ENCODE peak calls at places on chromosomes 6 and 20, in eight cellular contexts. I, R, P, V, U, K, C and D are unnamed samples.

GRCh38 chr6:113944701-113945100 is 26.2 kb downstream of the HDAC2 start:
- DNase-seq in I (no peak), R (no peak), P (no peak), V (no peak), U (no peak), K (no peak), C (no peak), D (no peak)

GRCh38 chr6:159679091-159680077 is 13.7 kb downstream of the SOD2 start:
- DNase-seq in I (no peak), R (no peak), P (no peak), V (no peak), U (peak), K (no peak), C (no peak), D (no peak)

GRCh38 chr20:51193066-51193772 is 170.3 kb upstream of the KCNG1 start:
- DNase-seq in I (no peak), R (no peak), P (no peak), V (no peak), U (no peak), K (peak), C (no peak), D (no peak)

GRCh38 chr20:50673146-50673830 is 18.1 kb downstream of the RIPOR3 start:
- DNase-seq in I (no peak), R (no peak), P (no peak), V (peak), U (no peak), K (no peak), C (no peak), D (no peak)

GRCh38 chr6:35309611-35310264 is 12.1 kb downstream of the DEF6 start:
- DNase-seq in I (no peak), R (no peak), P (no peak), V (no peak), U (no peak), K (no peak), C (no peak), D (no peak)

GRCh38 chr6:80143312-80143960 is 37.0 kb downstream of the BCKDHB start:
- DNase-seq in I (no peak), R (no peak), P (no peak), V (peak), U (no peak), K (peak), C (peak), D (peak)

GRCh38 chr6:10510592-10511367 is 10.4 kb upstream of the GCNT2 start:
- DNase-seq in I (no peak), R (no peak), P (no peak), V (peak), U (peak), K (peak), C (peak), D (peak)

GRCh38 chr6:56808871-56809359 is 146.0 kb upstream of the BEND6 start:
- DNase-seq in I (no peak), R (no peak), P (no peak), V (no peak), U (no peak), K (peak), C (peak), D (peak)

GRCh38 chr6:159978291-159979135 is 9.6 kb downstream of the IGF2R start:
- DNase-seq in I (no peak), R (no peak), P (no peak), V (no peak), U (peak), K (no peak), C (peak), D (peak)